ENCODE peak calls at places on chromosome 12, in seven cellular contexts. N, J, B, Y, F, I and G are unnamed samples. For H3K36me3, the result is how much of the 10 kb centered on the place peaks cover.

GRCh38 chr12:70094467-70094866 is 148.8 kb upstream of the CNOT2 start:
- DNase-seq in N (no peak), J (no peak), B (no peak), Y (no peak), F (peak), I (no peak), G (no peak)

GRCh38 chr12:53985358-53985899 is 483 bp downstream of the HOXC10 start:
- DNase-seq in N (no peak), J (peak), B (peak), Y (no peak), F (no peak), I (peak), G (no peak)

GRCh38 chr12:57270966-57271470 is 20.0 kb upstream of the STAC3 start:
- DNase-seq in N (no peak), J (no peak), B (no peak), Y (no peak), F (no peak), I (peak), G (no peak)

GRCh38 chr12:30694412-30694955 is 1.2 kb downstream of the IPO8 start:
- DNase-seq in N (no peak), J (no peak), B (peak), Y (peak), F (peak), I (peak), G (peak)

GRCh38 chr12:92398565-92399309 is 253.1 kb upstream of the BTG1 start:
- DNase-seq in N (no peak), J (no peak), B (no peak), Y (no peak), F (no peak), I (no peak), G (no peak)

GRCh38 chr12:107591095-107591375 is 94.6 kb upstream of the PWP1 start:
- DNase-seq in N (no peak), J (no peak), B (peak), Y (no peak), F (no peak), I (no peak), G (no peak)

GRCh38 chr12:124821252-124822200 is 42.1 kb downstream of the SCARB1 start:
- DNase-seq in N (peak), J (no peak), B (peak), Y (no peak), F (no peak), I (peak), G (no peak)

GRCh38 chr12:21169878-21170472 is 39.0 kb downstream of the SLCO1B1 start:
- DNase-seq in N (no peak), J (no peak), B (peak), Y (peak), F (peak), I (peak), G (peak)

GRCh38 chr12:11765421-11765816 is 115.9 kb downstream of the ETV6 start:
- DNase-seq in N (no peak), J (no peak), B (peak), Y (no peak), F (no peak), I (no peak), G (no peak)

GRCh38 chr12:80162177-80162576 is 62.8 kb downstream of the OTOGL start:
- DNase-seq in N (no peak), J (no peak), B (no peak), Y (no peak), F (no peak), I (no peak), G (no peak)

GRCh38 chr12:88897723-88898122 is 317.5 kb upstream of the KITLG start:
- DNase-seq in N (no peak), J (no peak), B (peak), Y (peak), F (peak), I (no peak), G (no peak)

GRCh38 chr12:25495336-25496097 is 57.6 kb downstream of the LMNTD1 start:
- DNase-seq in N (no peak), J (no peak), B (peak), Y (peak), F (peak), I (peak), G (peak)

GRCh38 chr12:96261557-96261956 is 67.4 kb downstream of the ELK3 start:
- DNase-seq in N (no peak), J (no peak), B (no peak), Y (peak), F (no peak), I (no peak), G (no peak)

GRCh38 chr12:65495233-65495632 is 216.8 kb downstream of the MSRB3 start:
- DNase-seq in N (no peak), J (no peak), B (peak), Y (peak), F (peak), I (no peak), G (peak)

GRCh38 chr12:6443361-6443983 is 1.3 kb upstream of the CD27 start:
- DNase-seq in N (no peak), J (peak), B (no peak), Y (no peak), F (no peak), I (no peak), G (no peak)

GRCh38 chr12:57935839-57936512 is 5.4 kb upstream of the ATP23 start:
- DNase-seq in N (peak), J (peak), B (peak), Y (peak), F (peak), I (peak), G (peak)

GRCh38 chr12:51217133-51217967 is 512 bp downstream of the POU6F1 start:
- DNase-seq in N (peak), J (peak), B (peak), Y (no peak), F (peak), I (peak), G (no peak)

GRCh38 chr12:100675432-100675831 is 101.9 kb downstream of the GAS2L3 start:
- DNase-seq in N (no peak), J (no peak), B (peak), Y (peak), F (peak), I (no peak), G (peak)

GRCh38 chr12:42759622-42760273 is 170.2 kb upstream of the PRICKLE1 start:
- DNase-seq in N (no peak), J (peak), B (peak), Y (peak), F (peak), I (no peak), G (no peak)

GRCh38 chr12:84585996-84586395 is 326.6 kb downstream of the SLC6A15 start:
- DNase-seq in N (no peak), J (no peak), B (peak), Y (no peak), F (peak), I (no peak), G (peak)

GRCh38 chr12:92561543-92561899 is 141.3 kb upstream of the PLEKHG7 start:
- DNase-seq in N (no peak), J (no peak), B (peak), Y (peak), F (peak), I (no peak), G (peak)

GRCh38 chr12:131592972-131593371 is 117.9 kb upstream of the SFSWAP start:
- DNase-seq in N (no peak), J (no peak), B (no peak), Y (no peak), F (no peak), I (no peak), G (no peak)

GRCh38 chr12:70186436-70186835 is 56.8 kb upstream of the CNOT2 start:
- DNase-seq in N (no peak), J (no peak), B (no peak), Y (no peak), F (no peak), I (no peak), G (no peak)

GRCh38 chr12:31726575-31726974 is 2.2 kb downstream of the AMN1 start:
- DNase-seq in N (no peak), J (no peak), B (no peak), Y (no peak), F (no peak), I (no peak), G (no peak)

GRCh38 chr12:115811929-115812328 is 465.6 kb downstream of the MED13L start:
- DNase-seq in N (no peak), J (no peak), B (no peak), Y (no peak), F (no peak), I (no peak), G (no peak)

GRCh38 chr12:90712671-90713070 is 242.3 kb downstream of the CCER1 start:
- DNase-seq in N (no peak), J (no peak), B (no peak), Y (peak), F (peak), I (no peak), G (no peak)

GRCh38 chr12:8675471-8676083 is 13.0 kb upstream of the MFAP5 start:
- DNase-seq in N (no peak), J (no peak), B (no peak), Y (no peak), F (no peak), I (no peak), G (no peak)

GRCh38 chr12:75661927-75662326 is 150.5 kb upstream of the KRR1 start:
- DNase-seq in N (no peak), J (no peak), B (no peak), Y (no peak), F (peak), I (no peak), G (no peak)

GRCh38 chr12:25959069-25959961 is 833 bp downstream of the RASSF8 start:
- DNase-seq in N (peak), J (peak), B (peak), Y (peak), F (peak), I (peak), G (peak)

GRCh38 chr12:13222076-13222475 is 25.6 kb downstream of the EMP1 start:
- DNase-seq in N (peak), J (no peak), B (peak), Y (peak), F (no peak), I (no peak), G (peak)

GRCh38 chr12:122558721-122559641 is 31.9 kb downstream of the KNTC1 start:
- DNase-seq in N (no peak), J (no peak), B (no peak), Y (no peak), F (no peak), I (no peak), G (no peak)
- H3K36me3 ChIP-seq in N (under half), J (under half), B (under half), Y (under half), F (under half), I (under half), G (under half)

GRCh38 chr12:120132863-120133385 is 16.4 kb upstream of the RAB35 start:
- DNase-seq in N (no peak), J (no peak), B (no peak), Y (no peak), F (no peak), I (no peak), G (no peak)
- H3K36me3 ChIP-seq in N (under half), J (half or more), B (under half), Y (half or more), F (half or more), I (under half), G (under half)

GRCh38 chr12:56134897-56135296 is 6.8 kb downstream of the ESYT1 start:
- DNase-seq in N (no peak), J (no peak), B (no peak), Y (no peak), F (no peak), I (no peak), G (no peak)
- H3K36me3 ChIP-seq in N (under half), J (half or more), B (under half), Y (under half), F (half or more), I (under half), G (half or more)

GRCh38 chr12:109720856-109721189 is 7.2 kb downstream of the FAM222A start:
- DNase-seq in N (no peak), J (no peak), B (no peak), Y (no peak), F (no peak), I (no peak), G (no peak)

GRCh38 chr12:109721276-109721675 is 7.7 kb downstream of the FAM222A start:
- DNase-seq in N (no peak), J (no peak), B (no peak), Y (no peak), F (no peak), I (no peak), G (no peak)

GRCh38 chr12:109723311-109723791 is 9.7 kb downstream of the FAM222A start:
- DNase-seq in N (peak), J (no peak), B (no peak), Y (no peak), F (no peak), I (no peak), G (no peak)

GRCh38 chr12:109722753-109723109 is 9.1 kb downstream of the FAM222A start:
- DNase-seq in N (no peak), J (no peak), B (no peak), Y (no peak), F (no peak), I (no peak), G (no peak)

GRCh38 chr12:109722022-109722752 is 8.6 kb downstream of the FAM222A start:
- DNase-seq in N (peak), J (no peak), B (no peak), Y (no peak), F (no peak), I (no peak), G (no peak)
- H3K36me3 ChIP-seq in N (under half), J (under half), B (under half), Y (under half), F (under half), I (under half), G (under half)

DNA sequence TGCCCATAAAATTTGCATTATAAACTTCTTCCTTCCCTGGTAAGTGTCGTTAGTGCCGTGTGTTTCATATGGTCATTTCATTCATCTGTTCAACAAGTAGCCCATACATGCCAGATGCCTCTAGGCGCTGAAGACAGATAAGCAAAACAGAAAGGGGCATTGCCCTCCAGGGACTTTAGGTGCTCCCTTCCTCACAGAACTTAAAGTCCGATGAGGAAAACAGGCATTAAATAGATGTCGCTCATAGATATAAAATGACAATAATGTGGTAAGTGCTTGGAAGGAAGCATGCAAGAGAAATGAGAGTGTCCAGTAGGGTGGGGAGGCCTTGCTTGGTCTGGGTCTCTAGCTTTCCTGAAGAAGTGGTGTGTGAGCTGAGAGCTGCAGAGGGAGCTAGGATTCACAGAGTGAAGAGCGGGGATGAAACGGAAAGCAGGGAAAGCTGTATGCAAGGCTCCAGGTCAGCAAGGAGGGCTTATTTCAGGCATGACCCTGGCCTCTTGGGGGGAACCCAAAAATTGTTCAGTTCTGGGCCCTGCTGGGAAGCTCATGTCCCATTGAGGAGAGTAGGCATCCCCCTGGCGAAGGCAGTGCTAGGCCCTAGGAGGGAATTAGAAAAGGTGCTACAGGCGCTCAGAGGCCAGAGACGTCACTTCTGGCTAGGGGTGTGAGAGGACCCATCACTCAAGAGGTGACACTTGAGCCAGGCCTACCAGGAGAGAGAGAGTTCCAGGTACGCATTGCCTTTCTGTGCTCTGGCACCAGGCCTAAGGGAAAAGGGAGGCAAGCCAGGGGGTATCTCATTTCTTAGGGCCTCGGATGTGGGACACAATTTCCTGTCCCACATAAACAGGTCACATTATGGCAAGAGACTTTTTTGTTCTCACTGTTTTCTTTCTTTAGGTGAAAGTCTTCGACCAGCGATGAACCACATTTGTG is 11.9 kb downstream of the UBE3B start:
- DNase-seq in N (no peak), J (no peak), B (no peak), Y (no peak), F (no peak), I (no peak), G (no peak)
- H3K36me3 ChIP-seq in N (under half), J (half or more), B (half or more), Y (under half), F (half or more), I (under half), G (under half)

DNA sequence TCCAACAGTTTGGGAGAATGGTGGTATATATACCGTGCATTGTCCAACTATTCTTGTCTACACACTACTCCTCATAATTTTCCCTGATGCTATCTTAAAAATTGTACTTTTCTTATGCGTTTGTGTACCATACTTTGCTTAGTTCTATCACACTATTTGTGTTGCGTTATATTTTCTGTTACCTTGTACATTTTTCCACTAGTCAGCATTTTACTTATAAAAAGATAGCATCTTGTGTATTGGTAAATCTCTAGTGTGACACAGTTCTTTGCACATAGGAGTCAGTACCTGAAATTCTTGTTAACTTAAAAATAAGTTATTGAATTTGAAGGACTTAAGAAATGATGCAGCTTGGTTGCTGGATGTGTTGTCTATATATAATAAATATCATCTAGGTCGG is 201.8 kb upstream of the LMO3 start:
- DNase-seq in N (no peak), J (no peak), B (no peak), Y (no peak), F (no peak), I (no peak), G (no peak)
- H3K36me3 ChIP-seq in N (under half), J (under half), B (under half), Y (under half), F (under half), I (under half), G (under half)